ENCODE peak calls at places on chromosomes 1 and 21, in four cellular contexts. M, X, S and N are unnamed samples.

GRCh38 chr1:221812905-221813597 is 71.2 kb upstream of the DUSP10 start:
- DNase-seq in M (no peak), X (no peak), S (no peak), N (no peak)

GRCh38 chr1:99852648-99853047 is 2.5 kb downstream of the AGL start:
- DNase-seq in M (no peak), X (peak; percentile 18), S (no peak), N (no peak)

GRCh38 chr1:166490437-166490784 is 323.6 kb upstream of the FAM78B start:
- DNase-seq in M (no peak), X (no peak), S (no peak), N (no peak)

GRCh38 chr1:210359255-210359654 is 30.6 kb downstream of the HHAT start:
- DNase-seq in M (no peak), X (no peak), S (no peak), N (no peak)

GRCh38 chr1:21961799-21962198 is 15.0 kb upstream of the CELA3B start:
- DNase-seq in M (no peak), X (no peak), S (no peak), N (no peak)

GRCh38 chr1:89945852-89946476 is 48.9 kb upstream of the ZNF326 start:
- DNase-seq in M (no peak), X (no peak), S (no peak), N (no peak)

GRCh38 chr1:156750932-156751723 is at the start of gene HDGF:
- DNase-seq in M (peak; percentile 55), X (no peak), S (no peak), N (no peak)

GRCh38 chr1:74641876-74642275 is 31.7 kb downstream of the ERICH3 start:
- DNase-seq in M (no peak), X (no peak), S (no peak), N (no peak)

GRCh38 chr1:150484431-150484830 is 2.8 kb upstream of the TARS2 start:
- DNase-seq in M (no peak), X (peak; percentile 29), S (no peak), N (no peak)

GRCh38 chr1:24641646-24642151 is 1.4 kb upstream of the SRRM1 start:
- DNase-seq in M (peak; percentile 18), X (no peak), S (no peak), N (no peak)

GRCh38 chr1:214808845-214809460 is 206.0 kb downstream of the CENPF start:
- DNase-seq in M (no peak), X (peak; percentile 42), S (no peak), N (no peak)

GRCh38 chr1:26276432-26276838 is 3.5 kb upstream of the SH3BGRL3 start:
- DNase-seq in M (no peak), X (no peak), S (no peak), N (no peak)

GRCh38 chr1:55768345-55768952 is 553.3 kb upstream of the USP24 start:
- DNase-seq in M (no peak), X (no peak), S (no peak), N (no peak)

GRCh38 chr1:229843627-229844238 is 217.7 kb downstream of the URB2 start:
- DNase-seq in M (peak; percentile 28), X (peak; percentile 75), S (no peak), N (no peak)
- TF ChIP-seq CTCF in M (peak; percentile 44), X (no peak), S (no peak), N (peak; percentile 37)

GRCh38 chr1:201310251-201310985 is 27.1 kb downstream of the PKP1 start:
- DNase-seq in M (no peak), X (no peak), S (no peak), N (no peak)

GRCh38 chr1:201310986-201311355 is 27.7 kb downstream of the PKP1 start:
- DNase-seq in M (peak; percentile 66), X (no peak), S (no peak), N (no peak)

GRCh38 chr1:201311356-201312011 is 28.2 kb downstream of the PKP1 start:
- DNase-seq in M (no peak), X (no peak), S (no peak), N (no peak)

GRCh38 chr1:201313086-201313485 is 29.8 kb downstream of the PKP1 start:
- DNase-seq in M (no peak), X (no peak), S (no peak), N (no peak)

DNA sequence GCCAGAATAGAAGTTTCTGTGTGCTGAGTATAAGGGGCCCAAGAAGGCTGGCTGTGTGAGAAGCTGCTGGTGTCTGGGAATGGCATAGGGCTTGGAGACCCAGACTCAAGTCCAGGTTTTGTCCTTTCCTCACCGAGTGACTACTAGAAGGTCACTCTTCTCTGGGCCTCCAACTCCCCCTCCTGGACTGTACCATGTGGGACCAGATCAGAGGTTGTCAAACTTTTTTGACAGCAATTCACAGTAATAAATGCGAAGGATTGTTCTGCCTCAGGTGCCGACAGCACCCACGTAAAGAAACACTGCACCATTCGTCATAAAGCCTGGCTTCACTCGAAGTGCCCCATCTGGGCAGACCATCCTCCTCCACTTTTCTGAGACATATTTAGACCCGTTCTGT is 29.0 kb downstream of the PKP1 start:
- DNase-seq in M (no peak), X (no peak), S (no peak), N (no peak)
- TF ChIP-seq CTCF in M (no peak), X (no peak), S (no peak), N (no peak)

DNA sequence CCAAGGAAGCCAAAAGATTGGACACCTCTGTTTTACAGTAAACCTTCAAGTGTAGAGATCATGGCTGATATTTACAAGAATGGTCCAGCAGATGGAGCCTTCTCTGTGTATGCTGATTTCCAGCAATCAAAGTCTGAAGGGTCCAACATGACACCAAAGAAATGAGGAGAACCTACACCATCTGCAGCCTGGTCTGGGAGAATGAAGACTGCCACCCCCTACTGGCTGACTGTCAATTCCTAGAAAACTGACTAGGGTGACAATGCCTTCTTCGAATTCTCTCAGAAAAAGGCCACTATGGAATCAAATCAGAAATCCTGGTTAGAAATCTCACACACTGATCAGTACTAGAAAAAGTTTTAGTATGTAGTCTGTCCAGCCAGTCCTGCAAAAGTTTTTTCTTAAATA is 83.3 kb downstream of the CDC42BPA start:
- DNase-seq in M (peak; percentile 27), X (peak; percentile 58), S (no peak), N (no peak)
- TF ChIP-seq CTCF in M (peak; percentile 52), X (peak; percentile 38), S (peak; percentile 27), N (peak; percentile 60)

GRCh38 chr1:86692636-86693035 is 11.7 kb upstream of the SH3GLB1 start:
- DNase-seq in M (no peak), X (no peak), S (no peak), N (no peak)

DNA sequence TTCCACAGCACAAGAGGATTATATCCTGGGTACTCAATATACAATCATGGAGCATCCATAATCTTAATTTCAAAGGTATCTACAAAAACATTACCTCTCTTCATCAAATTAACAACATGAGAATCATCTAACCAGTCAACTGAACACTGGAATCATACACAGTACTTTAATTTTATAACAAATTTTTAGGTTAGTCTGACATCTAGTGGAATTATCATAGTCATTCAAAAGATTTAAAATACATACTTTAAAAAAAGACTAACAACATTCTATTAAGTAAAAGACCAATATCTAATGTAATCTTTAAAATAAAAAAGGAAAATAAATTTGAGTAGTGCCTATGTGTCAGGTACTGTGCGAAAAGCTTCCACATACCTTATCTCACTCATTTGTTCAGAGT is 16.8 kb upstream of the SH3GLB1 start:
- DNase-seq in M (no peak), X (no peak), S (no peak), N (no peak)
- TF ChIP-seq CTCF in M (peak; percentile 44), X (no peak), S (no peak), N (peak; percentile 38)

DNA sequence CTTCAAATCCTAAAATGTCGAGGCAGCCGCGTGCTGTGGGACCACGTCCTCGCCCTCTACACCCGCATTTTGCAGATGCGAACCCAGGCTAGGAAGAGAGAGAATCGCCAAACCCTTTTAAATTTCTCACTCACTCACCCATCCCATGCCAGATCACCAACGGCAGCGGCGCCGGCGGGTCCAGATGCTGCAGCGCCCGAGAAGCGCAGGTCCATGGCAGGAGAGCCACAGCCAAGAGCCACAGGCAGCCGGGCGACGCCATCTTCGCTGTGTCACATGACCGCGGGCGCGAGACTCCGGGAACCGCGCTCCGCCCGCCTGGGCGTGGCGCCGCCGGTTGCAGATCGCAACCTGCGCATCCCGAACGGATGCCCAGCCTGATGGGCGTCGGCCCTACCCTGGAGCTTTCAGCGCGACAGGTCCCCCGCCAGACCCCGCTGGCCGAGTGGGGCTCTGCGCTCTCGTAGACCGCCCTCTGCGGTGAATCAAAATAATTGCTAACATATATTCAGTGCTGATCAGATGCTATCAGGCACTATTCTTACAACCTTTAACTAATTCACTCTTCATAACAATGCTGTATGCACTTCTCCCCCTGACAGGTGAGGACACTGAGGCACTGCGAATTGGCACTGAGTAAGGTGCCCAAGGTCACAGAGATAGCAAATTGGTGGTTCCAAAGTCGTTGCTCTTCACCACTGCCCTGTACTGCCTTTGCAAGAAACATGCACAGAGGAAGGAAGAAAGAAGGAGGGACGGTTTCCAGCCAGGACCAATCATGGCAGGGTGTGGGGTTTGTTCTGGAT is at the start of gene PPT1:
- DNase-seq in M (peak; percentile 68), X (peak; percentile 59), S (peak; percentile 25), N (peak; percentile 90)
- TF ChIP-seq CTCF in M (no peak), X (peak; percentile 21), S (no peak), N (peak; percentile 48)

GRCh38 chr21:26169061-26169610 is 1.4 kb downstream of the APP start:
- DNase-seq in M (peak; percentile 41), X (peak; percentile 47), S (no peak), N (no peak)
- TF ChIP-seq CTCF in M (peak; percentile 22), X (peak; percentile 50), S (peak; percentile 56), N (peak; percentile 60)

GRCh38 chr1:12760256-12760795 is 13.2 kb upstream of the PRAMEF12 start:
- DNase-seq in M (no peak), X (no peak), S (no peak), N (no peak)
- TF ChIP-seq CTCF in M (no peak), X (no peak), S (no peak), N (no peak)

GRCh38 chr1:1299686-1300351 is 7.9 kb downstream of the ACAP3 start:
- DNase-seq in M (no peak), X (no peak), S (no peak), N (no peak)

GRCh38 chr1:1302006-1302430 is 5.7 kb downstream of the ACAP3 start:
- DNase-seq in M (no peak), X (no peak), S (no peak), N (no peak)

GRCh38 chr1:1297802-1298424 is 9.8 kb downstream of the ACAP3 start:
- DNase-seq in M (no peak), X (no peak), S (no peak), N (no peak)

GRCh38 chr1:1298861-1299685 is 8.7 kb downstream of the ACAP3 start:
- DNase-seq in M (no peak), X (no peak), S (no peak), N (no peak)

GRCh38 chr1:1300352-1300739 is 7.4 kb downstream of the ACAP3 start:
- DNase-seq in M (no peak), X (no peak), S (no peak), N (no peak)
- TF ChIP-seq CTCF in M (no peak), X (no peak), S (no peak), N (no peak)